ENCODE peak calls at places on chromosomes 12 and 14, in four cellular contexts. One of them, this sample, is unnamed.

GRCh38 chr14:69268763-69269162 is 8.8 kb downstream of the GALNT16 start:
- DNase-seq in sigmoid colon: no peak
- DNase-seq in NCI-H526: no peak
- DNase-seq in body of pancreas: no peak
- DNase-seq in this sample: no peak

GRCh38 chr12:42119085-42119633 is 25.5 kb downstream of the GXYLT1 start:
- DNase-seq in sigmoid colon: no peak
- DNase-seq in NCI-H526: no peak
- DNase-seq in body of pancreas: no peak
- DNase-seq in this sample: no peak

GRCh38 chr12:105378821-105379400 is 48.4 kb downstream of the C12orf75 start:
- DNase-seq in sigmoid colon: no peak
- DNase-seq in NCI-H526: no peak
- DNase-seq in body of pancreas: no peak
- DNase-seq in this sample: peak; percentile 9

GRCh38 chr14:76051717-76052459 is 66.3 kb downstream of the IFT43 start:
- DNase-seq in sigmoid colon: no peak
- DNase-seq in NCI-H526: no peak
- DNase-seq in body of pancreas: no peak
- DNase-seq in this sample: no peak

GRCh38 chr14:104964546-104964945 is 13.6 kb downstream of the AHNAK2 start:
- DNase-seq in sigmoid colon: no peak
- DNase-seq in NCI-H526: no peak
- DNase-seq in body of pancreas: no peak
- DNase-seq in this sample: no peak

GRCh38 chr12:9086087-9086486 is 29.6 kb downstream of the A2M start:
- DNase-seq in sigmoid colon: no peak
- DNase-seq in NCI-H526: no peak
- DNase-seq in body of pancreas: no peak
- DNase-seq in this sample: no peak

GRCh38 chr14:104429291-104429861 is 150.2 kb upstream of the C14orf180 start:
- DNase-seq in sigmoid colon: no peak
- DNase-seq in NCI-H526: no peak
- DNase-seq in body of pancreas: no peak
- DNase-seq in this sample: no peak

GRCh38 chr12:93137656-93138612 is 208.8 kb upstream of the EEA1 start:
- DNase-seq in sigmoid colon: no peak
- DNase-seq in NCI-H526: no peak
- DNase-seq in body of pancreas: no peak
- DNase-seq in this sample: no peak

GRCh38 chr12:82876075-82876474 is 189.4 kb downstream of the TMTC2 start:
- DNase-seq in sigmoid colon: no peak
- DNase-seq in NCI-H526: no peak
- DNase-seq in body of pancreas: no peak
- DNase-seq in this sample: no peak

GRCh38 chr14:70995671-70996070 is 88.4 kb downstream of the PCNX1 start:
- DNase-seq in sigmoid colon: no peak
- DNase-seq in NCI-H526: peak; percentile 1
- DNase-seq in body of pancreas: no peak
- DNase-seq in this sample: no peak

GRCh38 chr14:100857196-100857922 is 31.4 kb downstream of the MEG3 start:
- DNase-seq in sigmoid colon: no peak
- DNase-seq in NCI-H526: no peak
- DNase-seq in body of pancreas: no peak
- DNase-seq in this sample: no peak

GRCh38 chr14:99327458-99328250 is 55.7 kb upstream of the BCL11B start:
- DNase-seq in sigmoid colon: no peak
- DNase-seq in NCI-H526: no peak
- DNase-seq in body of pancreas: no peak
- DNase-seq in this sample: no peak

GRCh38 chr14:87529081-87529480 is 463.9 kb downstream of the GALC start:
- DNase-seq in sigmoid colon: no peak
- DNase-seq in NCI-H526: peak; percentile 8
- DNase-seq in body of pancreas: no peak
- DNase-seq in this sample: no peak

GRCh38 chr12:10354502-10354901 is 35.3 kb downstream of the KLRK1 start:
- DNase-seq in sigmoid colon: no peak
- DNase-seq in NCI-H526: no peak
- DNase-seq in body of pancreas: peak; percentile 26
- DNase-seq in this sample: no peak

GRCh38 chr12:27637524-27637923 is 58.7 kb upstream of the REP15 start:
- DNase-seq in sigmoid colon: no peak
- DNase-seq in NCI-H526: no peak
- DNase-seq in body of pancreas: no peak
- DNase-seq in this sample: no peak

GRCh38 chr14:24818054-24818822 is 184.2 kb upstream of the GZMB start:
- DNase-seq in sigmoid colon: no peak
- DNase-seq in NCI-H526: no peak
- DNase-seq in body of pancreas: peak; percentile 31
- DNase-seq in this sample: no peak

GRCh38 chr14:105072892-105073719 is 7.9 kb upstream of the GPR132 start:
- DNase-seq in sigmoid colon: no peak
- DNase-seq in NCI-H526: no peak
- DNase-seq in body of pancreas: no peak
- DNase-seq in this sample: no peak

GRCh38 chr12:108955225-108955835 is 65.5 kb downstream of the SVOP start:
- DNase-seq in sigmoid colon: no peak
- DNase-seq in NCI-H526: peak; percentile 60
- DNase-seq in body of pancreas: peak; percentile 19
- DNase-seq in this sample: no peak

GRCh38 chr12:50103767-50104321 is at the start of gene GPD1:
- DNase-seq in sigmoid colon: peak; percentile 82
- DNase-seq in NCI-H526: peak; percentile 88
- DNase-seq in body of pancreas: peak; percentile 87
- DNase-seq in this sample: no peak

GRCh38 chr12:52022841-52023181 is 16.1 kb downstream of the TAMALIN start:
- DNase-seq in sigmoid colon: peak; percentile 70
- DNase-seq in NCI-H526: peak; percentile 84
- DNase-seq in body of pancreas: peak; percentile 49
- DNase-seq in this sample: no peak

GRCh38 chr14:52314521-52315354 is 626 bp downstream of the PTGER2 start:
- DNase-seq in sigmoid colon: no peak
- DNase-seq in NCI-H526: peak; percentile 51
- DNase-seq in body of pancreas: peak; percentile 20
- DNase-seq in this sample: peak; percentile 9

GRCh38 chr14:99945732-99946651 is 119.2 kb upstream of the EVL start:
- DNase-seq in sigmoid colon: peak; percentile 61
- DNase-seq in NCI-H526: peak; percentile 19
- DNase-seq in body of pancreas: no peak
- DNase-seq in this sample: no peak

GRCh38 chr12:17369556-17369955 is 720.4 kb downstream of the RERGL start:
- DNase-seq in sigmoid colon: no peak
- DNase-seq in NCI-H526: no peak
- DNase-seq in body of pancreas: no peak
- DNase-seq in this sample: no peak

GRCh38 chr12:126196263-126196662 is 1131.0 kb downstream of the AACS start:
- DNase-seq in sigmoid colon: no peak
- DNase-seq in NCI-H526: no peak
- DNase-seq in body of pancreas: no peak
- DNase-seq in this sample: no peak

GRCh38 chr12:10191865-10192264 is 13.0 kb downstream of the TMEM52B start:
- DNase-seq in sigmoid colon: no peak
- DNase-seq in NCI-H526: no peak
- DNase-seq in body of pancreas: no peak
- DNase-seq in this sample: no peak

GRCh38 chr12:125889742-125890141 is 824.5 kb downstream of the AACS start:
- DNase-seq in sigmoid colon: no peak
- DNase-seq in NCI-H526: no peak
- DNase-seq in body of pancreas: peak; percentile 65
- DNase-seq in this sample: no peak

GRCh38 chr12:132432721-132433577 is 57.0 kb upstream of the FBRSL1 start:
- DNase-seq in sigmoid colon: no peak
- DNase-seq in NCI-H526: no peak
- DNase-seq in body of pancreas: no peak
- DNase-seq in this sample: no peak

GRCh38 chr12:15563683-15564082 is 225.5 kb downstream of the EPS8 start:
- DNase-seq in sigmoid colon: no peak
- DNase-seq in NCI-H526: no peak
- DNase-seq in body of pancreas: no peak
- DNase-seq in this sample: no peak

GRCh38 chr14:104396682-104397470 is 182.7 kb upstream of the C14orf180 start:
- DNase-seq in sigmoid colon: no peak
- DNase-seq in NCI-H526: no peak
- DNase-seq in body of pancreas: no peak
- DNase-seq in this sample: no peak

GRCh38 chr14:53842938-53843337 is 113.7 kb downstream of the BMP4 start:
- DNase-seq in sigmoid colon: no peak
- DNase-seq in NCI-H526: no peak
- DNase-seq in body of pancreas: peak; percentile 28
- DNase-seq in this sample: no peak

GRCh38 chr12:52338241-52338960 is 17.2 kb upstream of the KRT83 start:
- DNase-seq in sigmoid colon: no peak
- DNase-seq in NCI-H526: no peak
- DNase-seq in body of pancreas: no peak
- DNase-seq in this sample: no peak